ENCODE peak calls at places on chromosomes 3 and 15, in six cellular contexts. One of them, this sample, is unnamed.
A peak's percentile ranks its signal among the peaks of the same experiment; 100 is the strongest.

GRCh38 chr3:131357275-131357674 is 24.3 kb upstream of the NUDT16 start:
- DNase-seq in endodermal cell: no peak
- DNase-seq in amygdala: no peak
- DNase-seq in activated T-helper 1 cell treated with anti-CD3 and anti-CD28 coated beads, Interleukin-2, amount 50 U/mL, for 16 hours: no peak
- DNase-seq in neuronal stem cell: no peak
- DNase-seq in endothelial cell: no peak
- DNase-seq in this sample: no peak

GRCh38 chr3:47954562-47954961 is 61.7 kb downstream of the MAP4 start:
- DNase-seq in endothelial cell: no peak
- DNase-seq in amygdala: no peak
- DNase-seq in activated T-helper 1 cell treated with anti-CD3 and anti-CD28 coated beads, Interleukin-2, amount 50 U/mL, for 16 hours: no peak
- DNase-seq in endodermal cell: no peak
- DNase-seq in neuronal stem cell: no peak
- DNase-seq in this sample: peak; percentile 13

GRCh38 chr3:149977391-149977790 is 6.7 kb upstream of the PFN2 start:
- DNase-seq in neuronal stem cell: no peak
- DNase-seq in activated T-helper 1 cell treated with anti-CD3 and anti-CD28 coated beads, Interleukin-2, amount 50 U/mL, for 16 hours: no peak
- DNase-seq in amygdala: no peak
- DNase-seq in endothelial cell: no peak
- DNase-seq in endodermal cell: no peak
- DNase-seq in this sample: no peak

GRCh38 chr3:178170698-178171535 is 365.3 kb upstream of the KCNMB2 start:
- DNase-seq in neuronal stem cell: no peak
- DNase-seq in activated T-helper 1 cell treated with anti-CD3 and anti-CD28 coated beads, Interleukin-2, amount 50 U/mL, for 16 hours: no peak
- DNase-seq in endodermal cell: no peak
- DNase-seq in endothelial cell: no peak
- DNase-seq in amygdala: no peak
- DNase-seq in this sample: no peak

GRCh38 chr3:185657691-185658503 is 71.8 kb downstream of the SENP2 start:
- DNase-seq in endothelial cell: no peak
- DNase-seq in activated T-helper 1 cell treated with anti-CD3 and anti-CD28 coated beads, Interleukin-2, amount 50 U/mL, for 16 hours: no peak
- DNase-seq in neuronal stem cell: no peak
- DNase-seq in amygdala: no peak
- DNase-seq in endodermal cell: no peak
- DNase-seq in this sample: peak; percentile 8

GRCh38 chr3:155230382-155230781 is 63.1 kb downstream of the STRIT1 start:
- DNase-seq in endothelial cell: no peak
- DNase-seq in amygdala: no peak
- DNase-seq in neuronal stem cell: no peak
- DNase-seq in activated T-helper 1 cell treated with anti-CD3 and anti-CD28 coated beads, Interleukin-2, amount 50 U/mL, for 16 hours: no peak
- DNase-seq in endodermal cell: no peak
- DNase-seq in this sample: no peak

GRCh38 chr3:71589132-71589531 is 5.6 kb upstream of the FOXP1 start:
- DNase-seq in neuronal stem cell: no peak
- DNase-seq in endothelial cell: no peak
- DNase-seq in endodermal cell: no peak
- DNase-seq in activated T-helper 1 cell treated with anti-CD3 and anti-CD28 coated beads, Interleukin-2, amount 50 U/mL, for 16 hours: no peak
- DNase-seq in amygdala: no peak
- DNase-seq in this sample: no peak

GRCh38 chr15:41775651-41776050 is 1.4 kb downstream of the MAPKBP1 start:
- DNase-seq in activated T-helper 1 cell treated with anti-CD3 and anti-CD28 coated beads, Interleukin-2, amount 50 U/mL, for 16 hours: no peak
- DNase-seq in amygdala: no peak
- DNase-seq in neuronal stem cell: no peak
- DNase-seq in endothelial cell: no peak
- DNase-seq in endodermal cell: no peak
- DNase-seq in this sample: no peak

GRCh38 chr3:184332370-184333090 is 4.9 kb upstream of the FAM131A start:
- DNase-seq in amygdala: no peak
- DNase-seq in activated T-helper 1 cell treated with anti-CD3 and anti-CD28 coated beads, Interleukin-2, amount 50 U/mL, for 16 hours: no peak
- DNase-seq in endodermal cell: no peak
- DNase-seq in neuronal stem cell: no peak
- DNase-seq in endothelial cell: peak; percentile 49
- DNase-seq in this sample: no peak

GRCh38 chr15:50181206-50181982 is 602 bp upstream of the SLC27A2 start:
- DNase-seq in endothelial cell: no peak
- DNase-seq in endodermal cell: peak; percentile 56
- DNase-seq in amygdala: no peak
- DNase-seq in activated T-helper 1 cell treated with anti-CD3 and anti-CD28 coated beads, Interleukin-2, amount 50 U/mL, for 16 hours: no peak
- DNase-seq in neuronal stem cell: no peak
- DNase-seq in this sample: no peak

GRCh38 chr3:148839805-148840204 is 12.2 kb downstream of the CPB1 start:
- DNase-seq in neuronal stem cell: no peak
- DNase-seq in endodermal cell: no peak
- DNase-seq in activated T-helper 1 cell treated with anti-CD3 and anti-CD28 coated beads, Interleukin-2, amount 50 U/mL, for 16 hours: no peak
- DNase-seq in amygdala: no peak
- DNase-seq in endothelial cell: no peak
- DNase-seq in this sample: no peak

GRCh38 chr3:63364909-63365308 is 86.8 kb downstream of the SYNPR start:
- DNase-seq in neuronal stem cell: no peak
- DNase-seq in amygdala: no peak
- DNase-seq in endothelial cell: peak; percentile 38
- DNase-seq in endodermal cell: peak; percentile 66
- DNase-seq in activated T-helper 1 cell treated with anti-CD3 and anti-CD28 coated beads, Interleukin-2, amount 50 U/mL, for 16 hours: no peak
- DNase-seq in this sample: no peak

GRCh38 chr3:172208586-172209332 is 169.4 kb downstream of the FNDC3B start:
- DNase-seq in endodermal cell: peak; percentile 63
- DNase-seq in endothelial cell: no peak
- DNase-seq in neuronal stem cell: no peak
- DNase-seq in activated T-helper 1 cell treated with anti-CD3 and anti-CD28 coated beads, Interleukin-2, amount 50 U/mL, for 16 hours: no peak
- DNase-seq in amygdala: no peak
- DNase-seq in this sample: no peak

GRCh38 chr15:31342781-31343626 is 16.4 kb downstream of the KLF13 start:
- DNase-seq in endothelial cell: peak; percentile 58
- DNase-seq in endodermal cell: peak; percentile 64
- DNase-seq in amygdala: no peak
- DNase-seq in neuronal stem cell: no peak
- DNase-seq in activated T-helper 1 cell treated with anti-CD3 and anti-CD28 coated beads, Interleukin-2, amount 50 U/mL, for 16 hours: no peak
- DNase-seq in this sample: no peak